ENCODE peak calls at places on chromosomes 2 and 18, in five cellular contexts. Z, D, P, G and Q are unnamed samples. For H3K4me1, the result is how much of the 10 kb centered on the place peaks cover.

GRCh38 chr2:9264301-9264700 is 57.7 kb downstream of the ASAP2 start:
- DNase-seq in P (no peak), D (no peak), G (peak), Z (no peak), Q (no peak)

GRCh38 chr18:32177530-32177929 is 12.3 kb upstream of the MEP1B start:
- DNase-seq in D (no peak), Z (no peak), P (no peak), G (no peak), Q (no peak)

GRCh38 chr2:65075605-65076344 is 19.6 kb downstream of the CEP68 start:
- DNase-seq in P (peak), Z (no peak), G (no peak), D (no peak), Q (peak)

GRCh38 chr18:45110577-45111506 is 430.2 kb downstream of the SETBP1 start:
- DNase-seq in P (no peak), D (peak), G (no peak), Z (no peak), Q (no peak)

GRCh38 chr2:216235462-216235861 is 126.3 kb downstream of the XRCC5 start:
- DNase-seq in G (no peak), P (no peak), Z (no peak), D (no peak), Q (peak)

GRCh38 chr2:221708916-221709315 is 136.8 kb upstream of the EPHA4 start:
- DNase-seq in G (no peak), Z (no peak), D (no peak), P (no peak), Q (no peak)

GRCh38 chr2:227499971-227500630 is 28.1 kb downstream of the AGFG1 start:
- DNase-seq in P (no peak), Z (no peak), D (no peak), G (no peak), Q (no peak)

GRCh38 chr2:5673148-5673860 is 18.9 kb upstream of the SOX11 start:
- DNase-seq in Z (no peak), D (no peak), G (no peak), P (no peak), Q (peak)

GRCh38 chr18:51610481-51610880 is 413.0 kb upstream of the MEX3C start:
- DNase-seq in Z (no peak), D (no peak), P (no peak), G (no peak), Q (no peak)

GRCh38 chr2:43168016-43168369 is 58.4 kb downstream of the ZFP36L2 start:
- DNase-seq in Z (no peak), G (no peak), D (no peak), P (no peak), Q (no peak)

GRCh38 chr2:65277791-65278449 is 50.3 kb downstream of the ACTR2 start:
- DNase-seq in D (no peak), G (peak), Z (no peak), P (no peak), Q (no peak)

GRCh38 chr2:56184500-56184996 is 758 bp downstream of the CCDC85A start:
- DNase-seq in Z (peak), D (no peak), P (no peak), G (no peak), Q (peak)

GRCh38 chr2:4272261-4272858 is 569.0 kb downstream of the DCDC2C start:
- DNase-seq in P (no peak), G (no peak), Z (no peak), D (no peak), Q (no peak)

GRCh38 chr2:208062113-208062512 is 36.8 kb upstream of the PLEKHM3 start:
- DNase-seq in G (peak), D (no peak), P (no peak), Z (no peak), Q (no peak)

GRCh38 chr18:78906066-78906465 is 73.6 kb upstream of the SALL3 start:
- DNase-seq in Z (no peak), P (no peak), G (no peak), D (no peak), Q (peak)

GRCh38 chr2:29139731-29140130 is 24.5 kb downstream of the CLIP4 start:
- DNase-seq in P (no peak), G (no peak), Z (no peak), D (no peak), Q (no peak)

GRCh38 chr2:44730583-44730982 is 210.9 kb upstream of the SIX3 start:
- DNase-seq in G (no peak), Z (no peak), P (no peak), D (no peak), Q (no peak)

GRCh38 chr2:238569415-238570195 is 142.9 kb downstream of the ASB1 start:
- DNase-seq in G (no peak), D (peak), P (no peak), Z (peak), Q (peak)

GRCh38 chr18:2387588-2387987 is 183.7 kb downstream of the METTL4 start:
- DNase-seq in P (no peak), G (no peak), D (no peak), Z (no peak), Q (no peak)

GRCh38 chr2:104897515-104898184 is 43.7 kb downstream of the POU3F3 start:
- DNase-seq in Z (no peak), D (peak), G (peak), P (no peak), Q (no peak)

GRCh38 chr18:49400398-49401072 is 59.9 kb downstream of the DYM start:
- DNase-seq in P (no peak), G (peak), D (no peak), Z (no peak), Q (no peak)

GRCh38 chr2:160367887-160368286 is 125.7 kb downstream of the RBMS1 start:
- DNase-seq in Z (no peak), D (peak), P (peak), G (peak), Q (no peak)

GRCh38 chr18:5546660-5547059 is 2.9 kb upstream of the EPB41L3 start:
- DNase-seq in G (peak), P (no peak), D (no peak), Z (no peak), Q (no peak)

GRCh38 chr2:62663443-62663842 is 42.1 kb upstream of the EHBP1 start:
- DNase-seq in Z (no peak), G (peak), D (no peak), P (no peak), Q (no peak)

GRCh38 chr2:41580806-41581205 is 467.0 kb upstream of the PKDCC start:
- DNase-seq in D (no peak), P (no peak), G (no peak), Z (no peak), Q (no peak)

GRCh38 chr2:118805061-118805690 is 42.3 kb downstream of the EN1 start:
- DNase-seq in P (no peak), G (no peak), Z (no peak), D (no peak), Q (no peak)

GRCh38 chr2:160227252-160227651 is 27.2 kb upstream of the ITGB6 start:
- DNase-seq in G (peak), Z (no peak), D (peak), P (peak), Q (no peak)

GRCh38 chr2:53859354-53860159 is at the start of gene GPR75:
- DNase-seq in Z (peak), G (peak), D (no peak), P (no peak), Q (peak)

GRCh38 chr2:101704046-101704466 is 6.5 kb downstream of the MAP4K4 start:
- DNase-seq in G (peak), D (peak), P (no peak), Z (peak), Q (no peak)

GRCh38 chr2:200618590-200619021 is 32.8 kb downstream of the AOX1 start:
- DNase-seq in G (peak), P (no peak), D (no peak), Z (no peak), Q (no peak)

DNA sequence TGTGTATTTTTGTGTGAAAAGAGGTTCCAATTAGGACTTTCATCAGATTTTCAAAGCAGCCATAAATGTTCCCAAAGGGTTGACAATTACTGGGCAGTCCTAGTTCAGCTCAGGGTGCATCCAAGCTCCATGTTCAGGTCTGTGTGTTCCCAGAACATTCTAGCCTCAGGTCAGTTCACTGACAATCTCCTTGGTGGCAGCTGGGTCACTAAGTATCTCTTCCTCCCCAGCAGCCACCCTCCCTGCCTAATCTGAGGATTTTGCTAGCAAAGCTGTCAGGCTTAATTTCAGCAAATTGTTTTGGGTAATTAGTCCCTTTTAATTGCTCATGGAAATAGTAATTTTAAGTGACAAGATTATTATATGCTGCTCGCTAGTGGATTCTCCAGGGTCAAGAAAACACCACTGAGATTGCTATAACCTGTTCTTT is 29.8 kb downstream of the UPP2 start:
- DNase-seq in D (no peak), P (no peak), G (no peak), Z (no peak), Q (no peak)
- H3K4me1 ChIP-seq in D (under half), P (under half), G (under half), Z (under half), Q (under half)

GRCh38 chr18:12657849-12658829 is at the start of gene SPIRE1:
- DNase-seq in Z (peak), G (peak), D (peak), P (peak), Q (peak)
- TF ChIP-seq POLR2A in Z (peak), G (no peak), D (peak), P (peak), Q (no peak)

GRCh38 chr2:203913947-203914346 is 22.6 kb upstream of the ICOS start:
- DNase-seq in Z (no peak), P (no peak), G (no peak), D (no peak), Q (no peak)

GRCh38 chr2:203909192-203909945 is 27.2 kb upstream of the ICOS start:
- DNase-seq in G (peak), Z (no peak), D (no peak), P (peak), Q (no peak)

GRCh38 chr2:203908344-203909185 is 28.0 kb upstream of the ICOS start:
- DNase-seq in Z (peak), D (no peak), G (no peak), P (peak), Q (no peak)

GRCh38 chr2:203905661-203906060 is 30.9 kb upstream of the ICOS start:
- DNase-seq in Z (no peak), P (no peak), G (peak), D (no peak), Q (no peak)

DNA sequence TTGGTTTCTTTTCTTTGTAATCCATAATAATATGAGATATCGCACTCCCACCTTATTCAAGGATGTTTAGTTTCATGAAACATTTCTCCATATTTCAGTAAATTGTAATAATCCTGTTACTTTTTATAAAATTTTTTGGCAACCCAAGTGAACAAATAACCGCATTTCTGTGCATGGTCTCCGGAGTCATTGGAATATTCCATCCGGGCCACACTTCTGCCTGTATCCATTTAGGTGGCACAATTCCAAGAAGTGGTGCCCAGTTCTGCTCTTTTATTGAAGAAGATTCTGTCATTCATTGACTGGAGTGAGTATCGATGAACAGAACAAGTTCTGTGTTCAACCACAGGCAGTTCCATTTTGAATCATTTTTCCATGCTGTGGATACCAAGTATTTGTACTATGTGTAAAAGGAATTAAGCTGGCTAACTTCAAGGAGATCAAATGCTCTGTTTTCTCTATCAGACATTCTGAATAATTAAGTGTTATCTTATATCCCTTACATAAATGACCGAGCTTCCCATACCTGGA is 26.6 kb upstream of the ICOS start:
- DNase-seq in D (no peak), Z (no peak), G (no peak), P (no peak), Q (no peak)
- TF ChIP-seq CTCF in D (no peak), Z (no peak), G (no peak), P (no peak), Q (no peak)

GRCh38 chr2:134412639-134412999 is 158.7 kb downstream of the MGAT5 start:
- DNase-seq in D (no peak), Z (no peak), G (no peak), P (no peak), Q (no peak)

GRCh38 chr2:134410006-134410405 is 156.1 kb downstream of the MGAT5 start:
- DNase-seq in Z (no peak), P (no peak), G (no peak), D (no peak), Q (no peak)

GRCh38 chr2:134410831-134411231 is 157.0 kb downstream of the MGAT5 start:
- DNase-seq in D (no peak), G (peak), P (peak), Z (no peak), Q (no peak)

GRCh38 chr2:134411828-134412638 is 158.2 kb downstream of the MGAT5 start:
- DNase-seq in P (peak), G (peak), Z (peak), D (peak), Q (peak)

DNA sequence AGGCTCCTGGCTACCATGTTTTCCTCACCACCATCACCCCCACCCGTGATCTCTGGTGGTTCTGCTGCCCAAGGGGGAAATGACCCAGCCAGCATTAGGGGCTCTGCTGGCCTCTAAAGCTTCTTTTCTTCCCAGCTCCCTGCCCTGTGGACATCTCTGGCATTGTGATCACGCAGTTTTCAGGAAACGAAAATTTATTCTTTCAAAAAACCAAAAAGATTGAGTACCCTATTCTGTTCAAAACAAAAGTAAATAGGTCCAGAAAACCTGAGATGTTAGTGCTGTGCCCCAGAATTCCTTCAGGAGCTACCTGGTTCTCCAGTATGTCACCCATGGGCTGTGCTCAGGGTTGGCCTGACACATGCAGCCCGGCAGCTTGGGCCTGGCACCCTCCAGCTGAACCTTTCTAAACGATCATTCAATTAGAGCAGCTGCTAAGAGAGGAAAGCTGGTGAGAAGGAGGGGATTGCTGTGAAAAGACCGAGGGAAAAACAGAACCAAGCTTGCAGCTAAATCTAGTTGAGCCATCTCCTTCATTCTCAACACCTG is 157.5 kb downstream of the MGAT5 start:
- DNase-seq in Z (no peak), P (no peak), G (no peak), D (no peak), Q (no peak)
- H3K4me1 ChIP-seq in Z (under half), P (under half), G (under half), D (under half), Q (half or more)

DNA sequence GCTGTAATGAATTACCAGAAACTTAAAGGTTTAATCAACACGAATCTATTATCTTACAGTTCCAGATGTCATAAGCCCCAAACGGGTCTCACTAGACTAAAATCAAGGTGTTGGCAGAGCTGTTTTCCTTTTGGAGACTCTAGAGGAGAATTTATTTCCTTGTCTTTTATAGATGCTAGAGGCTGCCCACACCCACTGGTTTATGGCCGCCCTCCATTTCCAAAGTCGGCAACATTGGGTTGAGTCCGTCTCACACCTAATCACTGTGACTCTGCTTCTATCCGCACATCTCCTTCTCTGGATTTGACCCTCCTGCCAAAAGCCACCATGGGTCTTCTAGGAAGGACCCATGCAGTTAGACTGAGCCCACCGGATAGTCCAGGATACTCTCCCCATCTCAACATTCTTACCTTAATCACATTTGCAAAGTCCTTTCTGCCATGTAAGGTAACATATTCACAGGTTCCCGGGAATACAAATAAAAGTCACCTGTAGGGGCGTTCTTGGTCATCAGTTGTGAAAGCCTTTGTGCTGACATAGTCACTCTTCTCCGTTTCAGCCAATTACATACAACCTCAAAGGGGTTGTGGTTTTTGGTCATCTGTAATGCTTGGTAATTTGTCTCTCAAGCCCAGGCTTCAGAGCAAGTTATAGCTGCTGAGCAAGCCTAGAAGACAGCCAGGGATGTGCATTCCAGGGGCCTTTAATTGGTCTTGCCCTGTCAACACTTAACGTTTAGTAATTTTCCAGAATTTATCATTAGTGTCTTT is 179.4 kb downstream of the ANTXR1 start:
- DNase-seq in G (no peak), D (no peak), Z (no peak), P (peak), Q (no peak)
- TF ChIP-seq POLR2A in G (no peak), D (no peak), Z (no peak), P (no peak), Q (no peak)